ENCODE peak calls at places on chromosomes 13 and 19, in four cellular contexts. Y is H1, K is BE2C, N is ovary. T is an unnamed sample.

GRCh38 chr13:44842158-44842557 is 147.1 kb downstream of the NUFIP1 start:
- DNase-seq in Y (no peak), K (no peak), N (no peak), T (no peak)

GRCh38 chr13:101115762-101116161 is 300.5 kb downstream of the NALCN start:
- DNase-seq in Y (no peak), K (no peak), N (no peak), T (no peak)

GRCh38 chr19:16382775-16383543 is 58.3 kb downstream of the KLF2 start:
- DNase-seq in Y (peak), K (peak), N (peak), T (peak)

GRCh38 chr13:106513608-106514007 is 21.9 kb downstream of the EFNB2 start:
- DNase-seq in Y (no peak), K (no peak), N (no peak), T (no peak)

GRCh38 chr19:13918726-13919411 is 12.9 kb downstream of the CC2D1A start:
- DNase-seq in Y (no peak), K (no peak), N (no peak), T (no peak)

GRCh38 chr19:10568444-10568825 is 344 bp downstream of the CDKN2D start:
- DNase-seq in Y (no peak), K (no peak), N (no peak), T (peak)

GRCh38 chr19:6260912-6261636 is 18.7 kb downstream of the MLLT1 start:
- DNase-seq in Y (peak), K (peak), N (peak), T (no peak)

GRCh38 chr19:7931221-7932061 is 5.5 kb upstream of the CTXN1 start:
- DNase-seq in Y (no peak), K (no peak), N (peak), T (peak)

GRCh38 chr19:8148410-8149231 is 771 bp downstream of the FBN3 start:
- DNase-seq in Y (peak), K (no peak), N (no peak), T (no peak)

GRCh38 chr19:48290341-48290922 is 20.6 kb downstream of the ZNF114 start:
- DNase-seq in Y (peak), K (peak), N (no peak), T (no peak)

GRCh38 chr19:34276614-34277013 is 22.3 kb downstream of the GARRE1 start:
- DNase-seq in Y (no peak), K (no peak), N (no peak), T (no peak)

GRCh38 chr13:43307921-43308433 is 284.6 kb downstream of the DNAJC15 start:
- DNase-seq in Y (no peak), K (peak), N (peak), T (peak)

GRCh38 chr19:52961981-52962380 is 700 bp downstream of the ZNF816 start:
- DNase-seq in Y (no peak), K (no peak), N (no peak), T (no peak)

GRCh38 chr13:97724450-97724849 is 229.0 kb upstream of the IPO5 start:
- DNase-seq in Y (no peak), K (no peak), N (no peak), T (no peak)

GRCh38 chr19:31613683-31614219 is 264.5 kb upstream of the TSHZ3 start:
- DNase-seq in Y (no peak), K (no peak), N (no peak), T (no peak)

GRCh38 chr19:3338541-3339181 is 27.7 kb upstream of the NFIC start:
- DNase-seq in Y (no peak), K (no peak), N (peak), T (peak)

GRCh38 chr19:51480590-51480989 is 2.3 kb downstream of the CEACAM18 start:
- DNase-seq in Y (no peak), K (no peak), N (no peak), T (no peak)

GRCh38 chr13:47190696-47191095 is 293.8 kb upstream of the HTR2A start:
- DNase-seq in Y (no peak), K (no peak), N (no peak), T (no peak)

GRCh38 chr19:13398780-13399726 is 107.2 kb downstream of the CACNA1A start:
- DNase-seq in Y (no peak), K (peak), N (no peak), T (no peak)

GRCh38 chr13:28611654-28612131 is 47.2 kb upstream of the POMP start:
- DNase-seq in Y (no peak), K (no peak), N (no peak), T (no peak)

GRCh38 chr13:97448503-97449251 is 14.7 kb downstream of the RAP2A start:
- DNase-seq in Y (no peak), K (no peak), N (no peak), T (no peak)

GRCh38 chr19:45137179-45137761 is 23.5 kb downstream of the NKPD1 start:
- DNase-seq in Y (no peak), K (peak), N (no peak), T (no peak)

DNA sequence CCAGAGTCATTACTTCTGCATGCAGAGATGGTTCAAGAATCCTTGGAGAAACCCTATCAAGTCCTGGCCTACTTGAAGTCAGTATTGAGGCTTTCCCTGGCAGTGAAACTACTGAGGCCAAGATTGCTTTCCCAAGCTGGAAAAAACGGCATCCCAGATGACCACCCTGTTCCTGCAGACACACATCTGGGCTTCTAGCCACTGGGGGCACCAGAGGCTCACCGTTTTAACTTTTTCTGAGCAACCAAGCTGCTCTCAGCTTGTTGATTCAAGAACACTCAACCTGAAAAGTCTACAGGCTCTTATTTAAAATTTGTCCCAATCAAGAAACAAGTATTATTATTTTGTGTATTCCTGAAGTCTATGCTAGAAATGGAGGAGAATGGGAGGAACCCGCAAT is 66.6 kb downstream of the SPRYD7 start:
- DNase-seq in Y (peak), K (peak), N (no peak), T (no peak)
- TF ChIP-seq CTCF in Y (peak), K (peak), N (no peak), T (peak)

DNA sequence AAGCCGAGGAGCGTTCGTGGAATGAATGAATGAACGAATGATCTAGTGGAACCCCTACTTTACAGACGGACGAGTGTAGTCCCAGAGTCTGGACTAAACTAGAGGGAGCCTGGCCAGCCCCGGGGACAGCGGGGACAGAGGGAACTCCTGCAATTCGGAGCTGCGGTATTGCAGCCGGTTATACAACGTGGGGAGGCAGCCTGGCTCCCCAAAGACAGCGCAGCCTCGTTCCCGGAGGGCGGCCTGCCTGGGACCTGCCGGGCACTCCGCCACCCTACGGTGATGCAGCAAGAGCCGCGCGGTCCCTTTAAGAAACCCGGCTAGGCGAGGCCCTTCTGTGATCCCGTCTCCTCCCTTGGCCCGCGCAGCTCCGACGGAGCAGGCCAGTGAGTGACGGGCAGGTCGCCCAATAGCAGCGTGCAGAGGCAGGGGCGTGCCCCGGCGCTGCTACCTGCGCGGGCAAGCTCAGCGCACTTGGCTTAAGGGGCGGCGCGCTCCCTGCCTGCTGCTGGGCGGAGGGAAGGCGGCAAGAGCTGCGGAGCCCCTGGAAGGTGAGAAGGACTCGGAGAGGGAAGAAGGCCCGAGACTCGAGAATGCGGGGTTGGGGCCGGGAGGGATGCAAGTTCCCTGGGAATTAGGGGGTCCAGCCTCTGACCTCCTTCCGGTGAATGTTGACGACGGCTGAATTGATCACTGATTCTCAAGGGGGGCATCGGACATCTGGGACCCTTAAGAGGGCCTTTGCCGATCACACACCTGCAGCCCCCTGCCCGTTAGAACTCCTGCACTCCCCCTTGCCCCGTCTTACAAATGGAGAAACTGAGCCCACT is at the start of gene ABCA7:
- DNase-seq in Y (peak), K (peak), N (peak), T (peak)
- TF ChIP-seq CTCF in Y (no peak), K (no peak), N (no peak), T (peak)

GRCh38 chr19:18427080-18427751 is 8.0 kb downstream of the SSBP4 start:
- DNase-seq in Y (no peak), K (peak), N (no peak), T (no peak)

GRCh38 chr19:18426416-18426767 is 7.2 kb downstream of the SSBP4 start:
- DNase-seq in Y (no peak), K (no peak), N (no peak), T (no peak)

GRCh38 chr19:18424890-18425514 is 5.8 kb downstream of the SSBP4 start:
- DNase-seq in Y (no peak), K (peak), N (peak), T (no peak)

GRCh38 chr19:18424122-18424889 is 5.1 kb downstream of the SSBP4 start:
- DNase-seq in Y (no peak), K (no peak), N (peak), T (no peak)

DNA sequence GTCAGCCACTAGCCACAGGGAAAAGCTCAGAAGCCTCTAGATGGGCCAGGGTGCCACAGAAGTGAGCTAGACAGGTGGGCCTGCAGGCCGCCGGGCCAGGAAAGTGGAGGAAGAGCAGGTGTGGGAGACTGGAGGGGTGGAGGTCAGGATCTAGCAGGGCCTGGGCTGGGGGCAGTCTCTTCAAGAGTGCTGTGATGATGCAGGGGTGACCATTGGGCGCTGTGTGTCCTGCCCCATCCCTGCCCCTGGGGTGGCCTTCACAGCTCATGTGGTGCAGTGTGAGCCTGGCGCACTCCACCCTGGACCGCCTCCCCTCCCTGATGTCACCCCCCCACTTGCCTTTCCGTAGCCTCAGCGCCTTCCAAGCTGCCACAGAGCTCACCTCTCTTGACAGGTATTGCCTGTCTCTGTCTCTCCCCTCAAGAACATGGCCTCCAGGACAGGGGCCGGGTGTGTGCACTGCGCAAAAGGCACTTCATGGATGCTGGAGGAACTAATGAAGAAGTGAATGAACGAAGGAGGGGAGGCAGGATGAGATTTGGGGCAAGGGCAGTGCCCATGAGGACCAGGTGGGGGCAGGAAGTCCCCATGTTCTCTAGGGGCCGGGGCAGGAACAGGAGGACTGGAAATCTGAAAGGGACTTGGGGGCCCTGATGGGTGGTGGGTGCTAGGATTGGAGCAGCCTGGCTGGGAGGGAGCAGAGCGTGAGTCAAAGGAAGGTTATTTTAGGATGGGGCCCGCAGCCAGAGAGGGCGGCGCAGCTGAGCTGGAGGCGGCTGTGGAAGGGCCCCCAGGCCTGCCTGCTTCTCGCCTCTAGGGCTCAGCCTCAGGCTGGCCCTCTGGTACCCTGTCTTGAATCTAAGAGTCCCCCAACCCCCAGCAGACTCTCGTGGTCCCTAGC is 6.6 kb downstream of the SSBP4 start:
- DNase-seq in Y (no peak), K (peak), N (peak), T (no peak)
- TF ChIP-seq CTCF in Y (no peak), K (no peak), N (no peak), T (no peak)

GRCh38 chr13:39047560-39047959 is 9.3 kb downstream of the NHLRC3 start:
- DNase-seq in Y (peak), K (peak), N (no peak), T (no peak)
- TF ChIP-seq CTCF in Y (peak), K (peak), N (no peak), T (no peak)

GRCh38 chr19:49684983-49685553 is 4.3 kb upstream of the ADM5 start:
- DNase-seq in Y (no peak), K (no peak), N (no peak), T (no peak)
- TF ChIP-seq CTCF in Y (no peak), K (no peak), N (no peak), T (no peak)